ENCODE peak calls at places on chromosome 21, in seven cellular contexts. N is RPMI7951; P is T-helper 2 cell; J is CD8-positive, alpha-beta T cell; D is adrenal gland; V is DMS53; H is right atrium auricular region. A is an unnamed sample.

GRCh38 chr21:34762761-34763160 is 94.0 kb downstream of the CLIC6 start:
- DNase-seq in N (peak), V (no peak), D (no peak), J (no peak), P (no peak), H (no peak), A (peak)

GRCh38 chr21:16264314-16264713 is 534.5 kb downstream of the USP25 start:
- DNase-seq in D (no peak), V (no peak), J (no peak), N (no peak), P (no peak), H (no peak), A (no peak)

GRCh38 chr21:38669186-38669585 is 136.5 kb upstream of the ETS2 start:
- DNase-seq in P (no peak), H (no peak), D (no peak), N (peak), J (no peak), V (peak), A (peak)

GRCh38 chr21:34986561-34987533 is 62.3 kb downstream of the RUNX1 start:
- DNase-seq in N (peak), J (peak), V (no peak), H (no peak), D (no peak), P (peak), A (peak)

GRCh38 chr21:35578350-35578782 is 482.0 kb downstream of the SETD4 start:
- DNase-seq in D (no peak), P (no peak), N (peak), H (no peak), V (no peak), J (no peak), A (peak)

GRCh38 chr21:43824883-43825609 is 35.7 kb downstream of the RRP1 start:
- DNase-seq in D (no peak), P (no peak), N (no peak), V (no peak), J (no peak), H (no peak), A (no peak)

GRCh38 chr21:31382060-31382459 is 38.0 kb upstream of the TIAM1 start:
- DNase-seq in D (no peak), V (no peak), H (no peak), J (no peak), N (no peak), P (no peak), A (no peak)

GRCh38 chr21:35840197-35840799 is 220.0 kb downstream of the SETD4 start:
- DNase-seq in V (peak), P (peak), D (peak), J (peak), H (peak), N (peak), A (peak)

GRCh38 chr21:27525780-27526179 is 558.9 kb upstream of the ADAMTS5 start:
- DNase-seq in P (no peak), H (no peak), N (no peak), V (no peak), J (no peak), D (no peak), A (no peak)

GRCh38 chr21:43864313-43864805 is 664 bp upstream of the AGPAT3 start:
- DNase-seq in J (no peak), V (peak), P (no peak), N (peak), H (no peak), D (no peak), A (peak)

GRCh38 chr21:36347278-36347961 is 27.4 kb downstream of the MORC3 start:
- DNase-seq in H (no peak), J (no peak), N (no peak), D (no peak), P (no peak), V (peak), A (no peak)

GRCh38 chr21:35256468-35256988 is 207.4 kb upstream of the RUNX1 start:
- DNase-seq in N (peak), H (peak), D (peak), P (no peak), J (no peak), V (peak), A (peak)

GRCh38 chr21:42349420-42350075 is 1.2 kb downstream of the TFF2 start:
- DNase-seq in H (no peak), J (no peak), P (no peak), D (no peak), N (no peak), V (no peak), A (no peak)

GRCh38 chr21:16055012-16055411 is 325.2 kb downstream of the USP25 start:
- DNase-seq in P (no peak), V (peak), H (no peak), D (no peak), N (no peak), J (no peak), A (no peak)

GRCh38 chr21:21897275-21897883 is 899.2 kb downstream of the NCAM2 start:
- DNase-seq in J (no peak), N (no peak), V (no peak), D (no peak), H (no peak), P (no peak), A (peak)

GRCh38 chr21:40757366-40757765 is 89.6 kb downstream of the DSCAM start:
- DNase-seq in V (no peak), N (no peak), D (no peak), H (no peak), P (no peak), J (no peak), A (no peak)

GRCh38 chr21:42347601-42348327 is 3.0 kb downstream of the TFF2 start:
- DNase-seq in P (no peak), V (no peak), N (no peak), H (no peak), J (no peak), D (peak), A (no peak)

GRCh38 chr21:15929536-15929935 is 199.8 kb downstream of the USP25 start:
- DNase-seq in N (no peak), H (no peak), V (no peak), D (no peak), J (no peak), P (no peak), A (no peak)

GRCh38 chr21:36068748-36069398 is 951 bp upstream of the CBR1 start:
- DNase-seq in J (no peak), N (no peak), H (no peak), V (no peak), P (no peak), D (peak), A (no peak)

GRCh38 chr21:29343517-29343916 is 44.8 kb downstream of the BACH1 start:
- DNase-seq in D (no peak), H (no peak), N (peak), V (no peak), J (no peak), P (no peak), A (peak)

GRCh38 chr21:42214921-42215320 is 4.0 kb upstream of the ABCG1 start:
- DNase-seq in D (peak), P (no peak), N (no peak), J (no peak), H (no peak), V (no peak), A (no peak)

GRCh38 chr21:44449473-44450363 is 5.6 kb upstream of the LRRC3 start:
- DNase-seq in J (no peak), N (peak), D (no peak), P (no peak), H (no peak), V (no peak), A (peak)

GRCh38 chr21:32921632-32922230 is 104.0 kb upstream of the OLIG2 start:
- DNase-seq in J (peak), D (no peak), P (peak), N (peak), V (peak), H (no peak), A (no peak)

GRCh38 chr21:42836402-42836666 is 43.0 kb downstream of the WDR4 start:
- DNase-seq in V (no peak), J (no peak), D (no peak), P (no peak), N (no peak), H (no peak), A (no peak)

GRCh38 chr21:33039542-33039941 is 13.8 kb downstream of the OLIG2 start:
- DNase-seq in J (no peak), D (no peak), N (no peak), H (no peak), P (no peak), V (no peak), A (no peak)

GRCh38 chr21:36171327-36171726 is 14.7 kb downstream of the DOP1B start:
- DNase-seq in V (no peak), H (no peak), N (no peak), P (no peak), J (no peak), D (no peak), A (no peak)

GRCh38 chr21:37829043-37829442 is 87.2 kb downstream of the KCNJ6 start:
- DNase-seq in D (no peak), N (peak), V (no peak), J (no peak), H (no peak), P (no peak), A (no peak)

GRCh38 chr21:35559128-35559831 is 501.0 kb downstream of the SETD4 start:
- DNase-seq in J (no peak), N (peak), D (peak), H (no peak), V (no peak), P (no peak), A (peak)

GRCh38 chr21:28135646-28136045 is 857.0 kb downstream of the LTN1 start:
- DNase-seq in N (no peak), V (no peak), H (no peak), P (no peak), J (no peak), D (no peak), A (no peak)

GRCh38 chr21:41250519-41250918 is 66.1 kb upstream of the FAM3B start:
- DNase-seq in P (no peak), V (no peak), N (peak), J (no peak), H (no peak), D (peak), A (no peak)